ENCODE peak calls at places on chromosome 3, in seven cellular contexts. N is breast epithelium; H is activated T-cell treated with anti-CD3 and anti-CD28 coated beads for 1 hour; C is NCI-H345; R is A172; K is NCI-H187 treated with DMSO at 0.1 percent for 48 hours; O is activated CD4-positive, alpha-beta T cell treated with anti-CD3 and anti-CD28 coated beads, Interleukin-2, amount 10 ng/mL, durations not matched to agents 7 days and 5 days. T is an unnamed sample.

GRCh38 chr3:14324224-14324944 is 78.0 kb upstream of the SLC6A6 start:
- DNase-seq in N (no peak), H (no peak), C (no peak), R (peak; percentile 61), K (no peak), O (no peak), T (no peak)

GRCh38 chr3:105527949-105528348 is 161.2 kb downstream of the ALCAM start:
- DNase-seq in N (no peak), H (no peak), C (peak; percentile 81), R (peak; percentile 62), K (peak; percentile 92), O (no peak), T (no peak)

GRCh38 chr3:178841011-178841410 is 230.6 kb downstream of the ZMAT3 start:
- DNase-seq in N (no peak), H (no peak), C (no peak), R (no peak), K (no peak), O (no peak), T (no peak)

GRCh38 chr3:13416002-13416793 is 3.9 kb downstream of the NUP210 start:
- DNase-seq in N (no peak), H (no peak), C (no peak), R (no peak), K (no peak), O (peak; percentile 39), T (no peak)

GRCh38 chr3:105523496-105523895 is 156.8 kb downstream of the ALCAM start:
- DNase-seq in N (no peak), H (no peak), C (no peak), R (no peak), K (no peak), O (no peak), T (no peak)

GRCh38 chr3:71124048-71124447 is 459.5 kb downstream of the FOXP1 start:
- DNase-seq in N (no peak), H (no peak), C (no peak), R (no peak), K (no peak), O (no peak), T (no peak)

GRCh38 chr3:122730240-122730639 is 49.6 kb downstream of the PARP14 start:
- DNase-seq in N (no peak), H (no peak), C (no peak), R (no peak), K (no peak), O (no peak), T (no peak)

GRCh38 chr3:101070260-101071121 is 77.3 kb upstream of the ABI3BP start:
- DNase-seq in N (no peak), H (peak; percentile 27), C (peak; percentile 6), R (peak; percentile 39), K (no peak), O (peak; percentile 68), T (no peak)

GRCh38 chr3:160373655-160374054 is 25.4 kb downstream of the IFT80 start:
- DNase-seq in N (no peak), H (no peak), C (no peak), R (no peak), K (no peak), O (no peak), T (no peak)

GRCh38 chr3:160040181-160040580 is 51.5 kb downstream of the IL12A start:
- DNase-seq in N (no peak), H (no peak), C (no peak), R (peak; percentile 19), K (no peak), O (no peak), T (no peak)

GRCh38 chr3:160224811-160225180 is 426 bp upstream of the C3orf80 start:
- DNase-seq in N (no peak), H (no peak), C (no peak), R (no peak), K (no peak), O (no peak), T (no peak)